ENCODE peak calls at places on chromosomes 11 and 22, in seven cellular contexts. One of them, this sample, is unnamed.

GRCh38 chr11:125504580-125504979 is 8.5 kb upstream of the FEZ1 start:
- DNase-seq in dermis blood vessel endothelial cell: no peak
- DNase-seq in NCI-H510A: no peak
- DNase-seq in ELF-1: no peak
- DNase-seq in epithelial cell of esophagus: no peak
- DNase-seq in HTR-8/SVneo: no peak
- DNase-seq in foreskin fibroblast: no peak
- DNase-seq in this sample: no peak

GRCh38 chr22:29313126-29314071 is 2.1 kb downstream of the RASL10A start:
- DNase-seq in dermis blood vessel endothelial cell: peak
- DNase-seq in NCI-H510A: no peak
- DNase-seq in ELF-1: peak
- DNase-seq in epithelial cell of esophagus: peak
- DNase-seq in HTR-8/SVneo: no peak
- DNase-seq in foreskin fibroblast: peak
- DNase-seq in this sample: peak

GRCh38 chr22:19043111-19044085 is 78.8 kb downstream of the DGCR2 start:
- DNase-seq in dermis blood vessel endothelial cell: no peak
- DNase-seq in NCI-H510A: no peak
- DNase-seq in ELF-1: no peak
- DNase-seq in epithelial cell of esophagus: no peak
- DNase-seq in HTR-8/SVneo: no peak
- DNase-seq in foreskin fibroblast: peak
- DNase-seq in this sample: no peak

GRCh38 chr22:49867303-49868250 is 13.9 kb downstream of the ZBED4 start:
- DNase-seq in dermis blood vessel endothelial cell: no peak
- DNase-seq in NCI-H510A: no peak
- DNase-seq in ELF-1: no peak
- DNase-seq in epithelial cell of esophagus: no peak
- DNase-seq in HTR-8/SVneo: no peak
- DNase-seq in foreskin fibroblast: no peak
- DNase-seq in this sample: no peak

GRCh38 chr11:8801121-8801520 is 109.9 kb upstream of the AKIP1 start:
- DNase-seq in dermis blood vessel endothelial cell: no peak
- DNase-seq in NCI-H510A: no peak
- DNase-seq in ELF-1: no peak
- DNase-seq in epithelial cell of esophagus: no peak
- DNase-seq in HTR-8/SVneo: no peak
- DNase-seq in foreskin fibroblast: no peak
- DNase-seq in this sample: no peak

GRCh38 chr11:86695391-86695790 is 23.0 kb upstream of the ME3 start:
- DNase-seq in dermis blood vessel endothelial cell: no peak
- DNase-seq in NCI-H510A: no peak
- DNase-seq in ELF-1: no peak
- DNase-seq in epithelial cell of esophagus: no peak
- DNase-seq in HTR-8/SVneo: no peak
- DNase-seq in foreskin fibroblast: peak
- DNase-seq in this sample: no peak

GRCh38 chr22:18056161-18056666 is 21.6 kb upstream of the PEX26 start:
- DNase-seq in dermis blood vessel endothelial cell: peak
- DNase-seq in NCI-H510A: peak
- DNase-seq in ELF-1: no peak
- DNase-seq in epithelial cell of esophagus: peak
- DNase-seq in HTR-8/SVneo: no peak
- DNase-seq in foreskin fibroblast: peak
- DNase-seq in this sample: no peak

GRCh38 chr22:49976439-49977175 is 16.0 kb downstream of the PIM3 start:
- DNase-seq in dermis blood vessel endothelial cell: no peak
- DNase-seq in NCI-H510A: no peak
- DNase-seq in ELF-1: peak
- DNase-seq in epithelial cell of esophagus: no peak
- DNase-seq in HTR-8/SVneo: no peak
- DNase-seq in foreskin fibroblast: no peak
- DNase-seq in this sample: no peak

GRCh38 chr22:49241174-49241851 is 586.4 kb downstream of the BRD1 start:
- DNase-seq in dermis blood vessel endothelial cell: no peak
- DNase-seq in NCI-H510A: no peak
- DNase-seq in ELF-1: no peak
- DNase-seq in epithelial cell of esophagus: no peak
- DNase-seq in HTR-8/SVneo: no peak
- DNase-seq in foreskin fibroblast: no peak
- DNase-seq in this sample: no peak

GRCh38 chr11:65779669-65779918 is 1.2 kb downstream of the AP5B1 start:
- DNase-seq in dermis blood vessel endothelial cell: no peak
- DNase-seq in NCI-H510A: no peak
- DNase-seq in ELF-1: no peak
- DNase-seq in epithelial cell of esophagus: no peak
- DNase-seq in HTR-8/SVneo: no peak
- DNase-seq in foreskin fibroblast: peak
- DNase-seq in this sample: no peak

GRCh38 chr11:111938687-111939160 is 1.6 kb downstream of the DIXDC1 start:
- DNase-seq in dermis blood vessel endothelial cell: peak
- DNase-seq in NCI-H510A: no peak
- DNase-seq in ELF-1: peak
- DNase-seq in epithelial cell of esophagus: peak
- DNase-seq in HTR-8/SVneo: no peak
- DNase-seq in foreskin fibroblast: peak
- DNase-seq in this sample: peak

GRCh38 chr11:40388097-40388818 is 1071.2 kb downstream of the LRRC4C start:
- DNase-seq in dermis blood vessel endothelial cell: no peak
- DNase-seq in NCI-H510A: no peak
- DNase-seq in ELF-1: no peak
- DNase-seq in epithelial cell of esophagus: peak
- DNase-seq in HTR-8/SVneo: peak
- DNase-seq in foreskin fibroblast: peak
- DNase-seq in this sample: no peak

GRCh38 chr22:46693634-46694422 is 44.2 kb downstream of the CERK start:
- DNase-seq in dermis blood vessel endothelial cell: no peak
- DNase-seq in NCI-H510A: no peak
- DNase-seq in ELF-1: no peak
- DNase-seq in epithelial cell of esophagus: no peak
- DNase-seq in HTR-8/SVneo: no peak
- DNase-seq in foreskin fibroblast: no peak
- DNase-seq in this sample: no peak

GRCh38 chr11:48095779-48096470 is 115.6 kb downstream of the PTPRJ start:
- DNase-seq in dermis blood vessel endothelial cell: no peak
- DNase-seq in NCI-H510A: no peak
- DNase-seq in ELF-1: no peak
- DNase-seq in epithelial cell of esophagus: no peak
- DNase-seq in HTR-8/SVneo: no peak
- DNase-seq in foreskin fibroblast: no peak
- DNase-seq in this sample: no peak

GRCh38 chr11:4826425-4826824 is 5.3 kb downstream of the OR51F2 start:
- DNase-seq in dermis blood vessel endothelial cell: no peak
- DNase-seq in NCI-H510A: no peak
- DNase-seq in ELF-1: no peak
- DNase-seq in epithelial cell of esophagus: no peak
- DNase-seq in HTR-8/SVneo: no peak
- DNase-seq in foreskin fibroblast: peak
- DNase-seq in this sample: peak

GRCh38 chr11:12674936-12675696 is 895 bp downstream of the TEAD1 start:
- DNase-seq in dermis blood vessel endothelial cell: peak
- DNase-seq in NCI-H510A: no peak
- DNase-seq in ELF-1: peak
- DNase-seq in epithelial cell of esophagus: peak
- DNase-seq in HTR-8/SVneo: no peak
- DNase-seq in foreskin fibroblast: peak
- DNase-seq in this sample: peak

GRCh38 chr11:102760355-102761035 is 19.9 kb downstream of the MMP10 start:
- DNase-seq in dermis blood vessel endothelial cell: peak
- DNase-seq in NCI-H510A: no peak
- DNase-seq in ELF-1: no peak
- DNase-seq in epithelial cell of esophagus: peak
- DNase-seq in HTR-8/SVneo: peak
- DNase-seq in foreskin fibroblast: peak
- DNase-seq in this sample: no peak

GRCh38 chr22:43587574-43587973 is 175.8 kb downstream of the MPPED1 start:
- DNase-seq in dermis blood vessel endothelial cell: no peak
- DNase-seq in NCI-H510A: no peak
- DNase-seq in ELF-1: no peak
- DNase-seq in epithelial cell of esophagus: no peak
- DNase-seq in HTR-8/SVneo: no peak
- DNase-seq in foreskin fibroblast: no peak
- DNase-seq in this sample: no peak

GRCh38 chr11:77138106-77138649 is 10.1 kb downstream of the MYO7A start:
- DNase-seq in dermis blood vessel endothelial cell: no peak
- DNase-seq in NCI-H510A: no peak
- DNase-seq in ELF-1: no peak
- DNase-seq in epithelial cell of esophagus: no peak
- DNase-seq in HTR-8/SVneo: no peak
- DNase-seq in foreskin fibroblast: no peak
- DNase-seq in this sample: peak

GRCh38 chr11:5992150-5992549 is 5.4 kb upstream of the OR52L1 start:
- DNase-seq in dermis blood vessel endothelial cell: no peak
- DNase-seq in NCI-H510A: no peak
- DNase-seq in ELF-1: no peak
- DNase-seq in epithelial cell of esophagus: peak
- DNase-seq in HTR-8/SVneo: no peak
- DNase-seq in foreskin fibroblast: no peak
- DNase-seq in this sample: no peak

GRCh38 chr22:41963453-41964105 is 5.7 kb upstream of the SEPTIN3 start:
- DNase-seq in dermis blood vessel endothelial cell: no peak
- DNase-seq in NCI-H510A: no peak
- DNase-seq in ELF-1: no peak
- DNase-seq in epithelial cell of esophagus: no peak
- DNase-seq in HTR-8/SVneo: no peak
- DNase-seq in foreskin fibroblast: no peak
- DNase-seq in this sample: no peak

GRCh38 chr11:22169833-22170232 is 23.1 kb upstream of the ANO5 start:
- DNase-seq in dermis blood vessel endothelial cell: no peak
- DNase-seq in NCI-H510A: no peak
- DNase-seq in ELF-1: no peak
- DNase-seq in epithelial cell of esophagus: no peak
- DNase-seq in HTR-8/SVneo: no peak
- DNase-seq in foreskin fibroblast: peak
- DNase-seq in this sample: peak

GRCh38 chr11:119422505-119423416 is at the start of gene THY1:
- DNase-seq in dermis blood vessel endothelial cell: no peak
- DNase-seq in NCI-H510A: no peak
- DNase-seq in ELF-1: peak
- DNase-seq in epithelial cell of esophagus: no peak
- DNase-seq in HTR-8/SVneo: peak
- DNase-seq in foreskin fibroblast: peak
- DNase-seq in this sample: peak

This sample was measured in GM23338.